ENCODE peak calls at places on chromosomes 12 and 14, in four cellular contexts. B, K, R and N are unnamed samples.

GRCh38 chr12:20390846-20391245 is 22.5 kb downstream of the PDE3A start:
- DNase-seq in K (no peak), B (no peak), R (no peak), N (no peak)

GRCh38 chr12:30822385-30823139 is 67.8 kb upstream of the CAPRIN2 start:
- DNase-seq in K (no peak), R (no peak), B (no peak), N (no peak)

GRCh38 chr12:3441435-3441834 is 49.6 kb upstream of the PRMT8 start:
- DNase-seq in B (no peak), R (no peak), K (no peak), N (no peak)

GRCh38 chr12:129305851-129306250 is 452.6 kb downstream of the GLT1D1 start:
- DNase-seq in R (no peak), B (no peak), K (no peak), N (no peak)

GRCh38 chr12:47556631-47557030 is 149.2 kb downstream of the RPAP3 start:
- DNase-seq in K (no peak), R (no peak), B (no peak), N (no peak)

GRCh38 chr12:89353823-89354629 is 1.7 kb upstream of the DUSP6 start:
- DNase-seq in R (no peak), K (peak; percentile 85), B (peak; percentile 73), N (no peak)

GRCh38 chr12:69929125-69929524 is 104.1 kb downstream of the MYRFL start:
- DNase-seq in R (no peak), K (no peak), B (peak; percentile 61), N (no peak)

GRCh38 chr12:122395319-122395718 is 27.1 kb downstream of the CLIP1 start:
- DNase-seq in B (peak; percentile 23), R (peak; percentile 21), K (no peak), N (peak; percentile 59)

GRCh38 chr12:45469902-45470301 is 254.0 kb downstream of the ANO6 start:
- DNase-seq in B (no peak), R (no peak), K (no peak), N (no peak)

GRCh38 chr12:92414383-92415065 is 268.9 kb upstream of the BTG1 start:
- DNase-seq in R (no peak), K (no peak), B (no peak), N (no peak)

GRCh38 chr12:59916988-59917387 is 321.2 kb downstream of the SLC16A7 start:
- DNase-seq in K (no peak), R (no peak), B (no peak), N (no peak)

GRCh38 chr12:122203968-122204828 is 689 bp downstream of the B3GNT4 start:
- DNase-seq in K (no peak), B (no peak), R (no peak), N (no peak)

GRCh38 chr14:85437143-85437542 is 92.8 kb upstream of the FLRT2 start:
- DNase-seq in K (peak; percentile 24), B (no peak), R (no peak), N (no peak)

GRCh38 chr14:22839159-22839779 is 2.9 kb downstream of the MMP14 start:
- DNase-seq in K (no peak), R (no peak), B (no peak), N (no peak)

GRCh38 chr12:52216807-52217206 is 16.2 kb upstream of the KRT7 start:
- DNase-seq in B (no peak), K (no peak), R (no peak), N (no peak)

GRCh38 chr14:91893659-91894058 is 26.3 kb upstream of the TC2N start:
- DNase-seq in R (no peak), K (no peak), B (no peak), N (no peak)

GRCh38 chr14:91898256-91898843 is 31.0 kb upstream of the TC2N start:
- DNase-seq in R (no peak), B (no peak), K (peak; percentile 66), N (no peak)

GRCh38 chr14:91899213-91899612 is 31.9 kb upstream of the TC2N start:
- DNase-seq in K (no peak), R (no peak), B (no peak), N (no peak)

GRCh38 chr14:91897121-91897701 is 29.9 kb upstream of the TC2N start:
- DNase-seq in B (no peak), K (no peak), R (no peak), N (no peak)

DNA sequence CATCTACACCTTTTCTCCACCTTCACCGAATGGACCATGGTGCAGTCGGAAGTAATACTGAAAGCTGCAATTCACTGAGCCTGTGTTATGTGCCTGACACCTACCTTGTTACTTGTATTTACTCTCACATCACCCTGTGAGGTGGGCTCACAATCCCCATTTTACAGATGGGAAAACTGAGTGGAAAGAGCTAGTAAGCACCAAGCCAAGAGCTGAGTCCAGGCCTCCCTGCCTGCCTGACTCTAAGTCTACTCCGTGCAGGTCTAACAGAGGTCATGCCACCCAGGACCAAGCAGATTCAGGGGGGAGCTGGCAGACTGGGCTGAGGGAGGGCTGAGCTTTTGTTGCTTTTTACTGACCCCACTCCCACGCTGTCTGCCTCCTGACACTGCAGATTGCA is 29.1 kb upstream of the TC2N start:
- DNase-seq in K (no peak), B (no peak), R (no peak), N (no peak)
- H3K27me3 ChIP-seq in K (no peaks in the 10 kb centered on the region), B (no peaks in the 10 kb centered on the region), R (peaks cover 4% of the 10 kb centered on the region), N (no peaks in the 10 kb centered on the region)

GRCh38 chr14:69666112-69666511 is 54.7 kb downstream of the SUSD6 start:
- DNase-seq in K (no peak), B (no peak), R (no peak), N (no peak)
- H3K4me3 ChIP-seq in K (no peak overlapping the region), B (no peak overlapping the region), R (no peak overlapping the region), N (no peak overlapping the region)

GRCh38 chr12:109758406-109759075 is 44.9 kb downstream of the FAM222A start:
- DNase-seq in K (no peak), R (no peak), B (no peak), N (no peak)
- TF ChIP-seq TCF7L2 in K (no peak), R (no peak), B (no peak), N (no peak)

GRCh38 chr12:51067771-51068170 is 15.6 kb downstream of the CSRNP2 start:
- DNase-seq in R (peak; percentile 59), K (no peak), B (no peak), N (no peak)

GRCh38 chr12:51065530-51065929 is 17.4 kb downstream of the LETMD1 start:
- DNase-seq in R (no peak), K (peak; percentile 20), B (no peak), N (no peak)

GRCh38 chr12:51071663-51072062 is 11.7 kb downstream of the CSRNP2 start:
- DNase-seq in B (no peak), K (peak; percentile 16), R (no peak), N (no peak)

GRCh38 chr12:51067229-51067628 is 16.2 kb downstream of the CSRNP2 start:
- DNase-seq in R (no peak), K (peak; percentile 21), B (no peak), N (no peak)

DNA sequence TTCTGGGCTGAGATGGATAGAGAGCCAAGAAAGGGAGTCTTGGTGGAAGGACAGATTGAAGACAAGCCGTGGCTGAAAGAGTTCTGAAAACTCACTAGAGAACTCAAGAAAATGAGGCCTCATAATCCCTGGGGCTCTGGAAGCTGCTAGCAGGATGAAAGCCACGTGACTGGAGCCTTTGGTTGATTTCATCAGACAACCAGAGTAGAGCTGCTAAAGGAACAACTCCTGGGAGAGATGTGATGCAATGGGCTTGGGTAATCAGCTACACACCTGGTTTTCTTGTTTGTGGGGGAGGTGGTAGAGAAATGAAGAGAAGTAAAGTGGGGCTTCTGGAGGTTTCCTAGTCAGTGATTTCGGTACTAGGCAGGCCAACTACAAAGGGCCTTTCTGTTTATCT is 13.4 kb downstream of the CSRNP2 start:
- DNase-seq in B (no peak), R (peak; percentile 45), K (peak; percentile 50), N (no peak)
- H3K27me3 ChIP-seq in B (no peaks in the 10 kb centered on the region), R (no peaks in the 10 kb centered on the region), K (no peaks in the 10 kb centered on the region), N (no peaks in the 10 kb centered on the region)

GRCh38 chr12:108826807-108827721 is 30.3 kb downstream of the SSH1 start:
- DNase-seq in B (no peak), K (no peak), R (peak; percentile 39), N (no peak)

GRCh38 chr12:108823804-108824203 is 33.6 kb downstream of the SSH1 start:
- DNase-seq in R (peak; percentile 84), B (no peak), K (no peak), N (no peak)

GRCh38 chr12:108827941-108828340 is 29.4 kb downstream of the SSH1 start:
- DNase-seq in B (no peak), R (no peak), K (no peak), N (no peak)

GRCh38 chr12:108825205-108825950 is 32.0 kb downstream of the SSH1 start:
- DNase-seq in K (no peak), R (no peak), B (no peak), N (no peak)

GRCh38 chr12:108826115-108826806 is 31.1 kb downstream of the SSH1 start:
- DNase-seq in R (peak; percentile 47), B (no peak), K (no peak), N (no peak)
- H3K4me3 ChIP-seq in R (no peak overlapping the region), B (no peak overlapping the region), K (no peak overlapping the region), N (peak overlapping the region; percentile 1)

GRCh38 chr14:35285991-35286564 is 6.1 kb upstream of the PSMA6 start:
- DNase-seq in B (no peak), R (no peak), K (no peak), N (no peak)

GRCh38 chr14:35289623-35290022 is 2.6 kb upstream of the PSMA6 start:
- DNase-seq in K (no peak), B (no peak), R (no peak), N (no peak)

GRCh38 chr14:35285168-35285990 is 6.8 kb upstream of the PSMA6 start:
- DNase-seq in B (no peak), K (no peak), R (no peak), N (no peak)

GRCh38 chr14:35286707-35287106 is 5.5 kb upstream of the PSMA6 start:
- DNase-seq in B (no peak), K (no peak), R (no peak), N (no peak)

GRCh38 chr14:35287481-35288013 is 4.6 kb upstream of the PSMA6 start:
- DNase-seq in B (no peak), R (peak; percentile 28), K (no peak), N (no peak)
- TF ChIP-seq TCF7L2 in B (no peak), R (no peak), K (no peak), N (no peak)

GRCh38 chr14:32070282-32070681 is 6.8 kb upstream of the ARHGAP5 start:
- DNase-seq in K (no peak), B (no peak), R (no peak), N (no peak)
- H3K27me3 ChIP-seq in K (peaks cover 2% of the 10 kb centered on the region), B (no peaks in the 10 kb centered on the region), R (no peaks in the 10 kb centered on the region), N (no peaks in the 10 kb centered on the region)